ENCODE peak calls at places on chromosomes 16 and 17, in nine cellular contexts. One of them, this sample, is unnamed.

GRCh38 chr17:68937890-68938514 is 17.2 kb downstream of the ABCA8 start:
- DNase-seq in neuronal stem cell: no peak
- DNase-seq in CD4-positive, alpha-beta T cell: no peak
- DNase-seq in hepatocyte: peak; percentile 34
- DNase-seq in AG04450: no peak
- DNase-seq in GM23248: no peak
- DNase-seq in tibial artery: no peak
- DNase-seq in left ventricle myocardium inferior: no peak
- DNase-seq in lower lobe of right lung: no peak
- DNase-seq in this sample: no peak

GRCh38 chr16:53156516-53156915 is 101.7 kb downstream of the CHD9 start:
- DNase-seq in neuronal stem cell: no peak
- DNase-seq in CD4-positive, alpha-beta T cell: no peak
- DNase-seq in hepatocyte: no peak
- DNase-seq in AG04450: no peak
- DNase-seq in GM23248: peak; percentile 69
- DNase-seq in tibial artery: no peak
- DNase-seq in left ventricle myocardium inferior: no peak
- DNase-seq in lower lobe of right lung: no peak
- DNase-seq in this sample: no peak

GRCh38 chr17:80008383-80008840 is 27.3 kb downstream of the TBC1D16 start:
- DNase-seq in neuronal stem cell: peak; percentile 62
- DNase-seq in CD4-positive, alpha-beta T cell: peak; percentile 62
- DNase-seq in hepatocyte: peak; percentile 88
- DNase-seq in AG04450: no peak
- DNase-seq in GM23248: peak; percentile 82
- DNase-seq in tibial artery: peak; percentile 72
- DNase-seq in left ventricle myocardium inferior: peak; percentile 78
- DNase-seq in lower lobe of right lung: peak; percentile 90
- DNase-seq in this sample: no peak

GRCh38 chr17:10060526-10060925 is 137.9 kb downstream of the GAS7 start:
- DNase-seq in neuronal stem cell: no peak
- DNase-seq in CD4-positive, alpha-beta T cell: no peak
- DNase-seq in hepatocyte: no peak
- DNase-seq in AG04450: no peak
- DNase-seq in GM23248: no peak
- DNase-seq in tibial artery: no peak
- DNase-seq in left ventricle myocardium inferior: no peak
- DNase-seq in lower lobe of right lung: no peak
- DNase-seq in this sample: no peak

GRCh38 chr16:27417047-27417671 is 15.2 kb downstream of the IL21R start:
- DNase-seq in neuronal stem cell: no peak
- DNase-seq in CD4-positive, alpha-beta T cell: no peak
- DNase-seq in hepatocyte: no peak
- DNase-seq in AG04450: no peak
- DNase-seq in GM23248: no peak
- DNase-seq in tibial artery: no peak
- DNase-seq in left ventricle myocardium inferior: no peak
- DNase-seq in lower lobe of right lung: no peak
- DNase-seq in this sample: no peak

GRCh38 chr17:81487487-81488275 is 24.9 kb downstream of the ACTG1 start:
- DNase-seq in neuronal stem cell: peak; percentile 75
- DNase-seq in CD4-positive, alpha-beta T cell: peak; percentile 80
- DNase-seq in hepatocyte: peak; percentile 91
- DNase-seq in AG04450: no peak
- DNase-seq in GM23248: peak; percentile 92
- DNase-seq in tibial artery: peak; percentile 67
- DNase-seq in left ventricle myocardium inferior: peak; percentile 85
- DNase-seq in lower lobe of right lung: peak; percentile 85
- DNase-seq in this sample: peak; percentile 60

GRCh38 chr16:57025941-57026777 is 36.8 kb downstream of the NLRC5 start:
- DNase-seq in neuronal stem cell: no peak
- DNase-seq in CD4-positive, alpha-beta T cell: no peak
- DNase-seq in hepatocyte: no peak
- DNase-seq in AG04450: no peak
- DNase-seq in GM23248: no peak
- DNase-seq in tibial artery: no peak
- DNase-seq in left ventricle myocardium inferior: no peak
- DNase-seq in lower lobe of right lung: peak; percentile 51
- DNase-seq in this sample: no peak

GRCh38 chr16:86342161-86342560 is 168.2 kb upstream of the FOXF1 start:
- DNase-seq in neuronal stem cell: no peak
- DNase-seq in CD4-positive, alpha-beta T cell: no peak
- DNase-seq in hepatocyte: no peak
- DNase-seq in AG04450: no peak
- DNase-seq in GM23248: no peak
- DNase-seq in tibial artery: no peak
- DNase-seq in left ventricle myocardium inferior: no peak
- DNase-seq in lower lobe of right lung: no peak
- DNase-seq in this sample: no peak

GRCh38 chr16:49658491-49658890 is 197.4 kb downstream of the ZNF423 start:
- DNase-seq in neuronal stem cell: no peak
- DNase-seq in CD4-positive, alpha-beta T cell: no peak
- DNase-seq in hepatocyte: no peak
- DNase-seq in AG04450: no peak
- DNase-seq in GM23248: no peak
- DNase-seq in tibial artery: no peak
- DNase-seq in left ventricle myocardium inferior: peak; percentile 12
- DNase-seq in lower lobe of right lung: no peak
- DNase-seq in this sample: no peak

GRCh38 chr17:42928714-42929496 is 28.3 kb downstream of the G6PC1 start:
- DNase-seq in neuronal stem cell: no peak
- DNase-seq in CD4-positive, alpha-beta T cell: no peak
- DNase-seq in hepatocyte: peak; percentile 76
- DNase-seq in AG04450: peak; percentile 52
- DNase-seq in GM23248: peak; percentile 91
- DNase-seq in tibial artery: peak; percentile 61
- DNase-seq in left ventricle myocardium inferior: no peak
- DNase-seq in lower lobe of right lung: peak; percentile 53
- DNase-seq in this sample: no peak

GRCh38 chr17:63356275-63356905 is 89.7 kb downstream of the CYB561 start:
- DNase-seq in neuronal stem cell: no peak
- DNase-seq in CD4-positive, alpha-beta T cell: no peak
- DNase-seq in hepatocyte: peak; percentile 41
- DNase-seq in AG04450: peak; percentile 53
- DNase-seq in GM23248: peak; percentile 97
- DNase-seq in tibial artery: peak; percentile 29
- DNase-seq in left ventricle myocardium inferior: no peak
- DNase-seq in lower lobe of right lung: no peak
- DNase-seq in this sample: no peak

GRCh38 chr17:2564876-2565275 is 28.6 kb upstream of the PAFAH1B1 start:
- DNase-seq in neuronal stem cell: no peak
- DNase-seq in CD4-positive, alpha-beta T cell: no peak
- DNase-seq in hepatocyte: peak; percentile 45
- DNase-seq in AG04450: no peak
- DNase-seq in GM23248: no peak
- DNase-seq in tibial artery: no peak
- DNase-seq in left ventricle myocardium inferior: no peak
- DNase-seq in lower lobe of right lung: peak; percentile 67
- DNase-seq in this sample: no peak

GRCh38 chr16:54655171-54655590 is 275.5 kb upstream of the IRX5 start:
- DNase-seq in neuronal stem cell: no peak
- DNase-seq in CD4-positive, alpha-beta T cell: no peak
- DNase-seq in hepatocyte: peak; percentile 15
- DNase-seq in AG04450: no peak
- DNase-seq in GM23248: peak; percentile 40
- DNase-seq in tibial artery: peak; percentile 23
- DNase-seq in left ventricle myocardium inferior: peak; percentile 29
- DNase-seq in lower lobe of right lung: no peak
- DNase-seq in this sample: no peak

GRCh38 chr17:38871247-38871991 is 1.6 kb downstream of the LASP1 start:
- DNase-seq in neuronal stem cell: no peak
- DNase-seq in CD4-positive, alpha-beta T cell: peak; percentile 64
- DNase-seq in hepatocyte: peak; percentile 93
- DNase-seq in AG04450: no peak
- DNase-seq in GM23248: peak; percentile 88
- DNase-seq in tibial artery: peak; percentile 83
- DNase-seq in left ventricle myocardium inferior: peak; percentile 50
- DNase-seq in lower lobe of right lung: peak; percentile 78
- DNase-seq in this sample: no peak

DNA sequence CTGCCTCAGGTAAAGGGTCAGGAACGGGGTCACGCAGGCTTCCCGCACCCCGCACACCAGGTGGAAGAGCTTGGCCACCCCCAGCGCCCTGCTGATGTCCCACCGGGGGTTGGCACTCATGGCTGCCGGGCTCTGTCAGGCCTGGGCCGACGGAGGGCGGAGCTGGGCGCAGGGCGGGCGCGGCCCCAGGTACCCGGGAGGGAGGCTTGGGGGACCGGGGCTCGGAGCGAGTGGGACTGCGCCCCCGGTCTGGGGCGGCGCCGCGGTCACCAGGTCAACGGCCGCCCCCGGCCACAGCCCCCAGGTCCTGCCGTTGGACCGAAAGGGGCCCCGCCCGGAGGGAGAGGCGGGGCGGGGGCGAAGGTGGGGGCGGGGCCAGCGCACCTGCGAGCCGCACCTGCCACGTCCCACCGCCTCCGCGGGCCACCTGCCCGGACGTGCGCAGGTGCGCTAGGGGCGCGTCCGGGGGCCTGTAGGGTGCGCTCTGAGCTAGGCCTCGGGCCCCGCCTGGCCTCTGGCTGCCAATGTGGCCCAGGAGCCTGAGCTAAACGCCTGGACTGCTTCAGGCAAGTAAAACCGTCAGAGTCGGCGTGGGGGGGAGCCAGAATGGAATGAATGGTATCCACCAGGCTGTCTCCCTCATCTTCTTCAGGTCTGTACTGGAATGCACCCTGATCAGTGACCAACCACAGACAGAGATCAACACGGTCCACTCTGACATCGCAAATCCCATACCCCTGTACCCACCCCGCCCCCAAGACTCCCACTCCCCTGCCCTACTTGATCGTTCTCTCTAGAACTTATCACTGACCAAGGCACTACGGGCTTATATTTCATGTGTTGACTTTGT is at the start of gene MFSD6L:
- DNase-seq in neuronal stem cell: no peak
- DNase-seq in CD4-positive, alpha-beta T cell: no peak
- DNase-seq in hepatocyte: peak; percentile 85
- DNase-seq in AG04450: no peak
- DNase-seq in GM23248: no peak
- DNase-seq in tibial artery: no peak
- DNase-seq in left ventricle myocardium inferior: no peak
- DNase-seq in lower lobe of right lung: peak; percentile 69
- DNase-seq in this sample: no peak
- H3K27ac ChIP-seq in neuronal stem cell: no peak within 1 kb of the TSS
- H3K27ac ChIP-seq in CD4-positive, alpha-beta T cell: no peak within 1 kb of the TSS
- H3K27ac ChIP-seq in hepatocyte: no peak within 1 kb of the TSS
- H3K27ac ChIP-seq in AG04450: no peak within 1 kb of the TSS
- H3K27ac ChIP-seq in GM23248: no peak within 1 kb of the TSS
- H3K27ac ChIP-seq in tibial artery: no peak within 1 kb of the TSS
- H3K27ac ChIP-seq in left ventricle myocardium inferior: no peak within 1 kb of the TSS
- H3K27ac ChIP-seq in lower lobe of right lung: no peak within 1 kb of the TSS
- H3K27ac ChIP-seq in this sample: no peak within 1 kb of the TSS

DNA sequence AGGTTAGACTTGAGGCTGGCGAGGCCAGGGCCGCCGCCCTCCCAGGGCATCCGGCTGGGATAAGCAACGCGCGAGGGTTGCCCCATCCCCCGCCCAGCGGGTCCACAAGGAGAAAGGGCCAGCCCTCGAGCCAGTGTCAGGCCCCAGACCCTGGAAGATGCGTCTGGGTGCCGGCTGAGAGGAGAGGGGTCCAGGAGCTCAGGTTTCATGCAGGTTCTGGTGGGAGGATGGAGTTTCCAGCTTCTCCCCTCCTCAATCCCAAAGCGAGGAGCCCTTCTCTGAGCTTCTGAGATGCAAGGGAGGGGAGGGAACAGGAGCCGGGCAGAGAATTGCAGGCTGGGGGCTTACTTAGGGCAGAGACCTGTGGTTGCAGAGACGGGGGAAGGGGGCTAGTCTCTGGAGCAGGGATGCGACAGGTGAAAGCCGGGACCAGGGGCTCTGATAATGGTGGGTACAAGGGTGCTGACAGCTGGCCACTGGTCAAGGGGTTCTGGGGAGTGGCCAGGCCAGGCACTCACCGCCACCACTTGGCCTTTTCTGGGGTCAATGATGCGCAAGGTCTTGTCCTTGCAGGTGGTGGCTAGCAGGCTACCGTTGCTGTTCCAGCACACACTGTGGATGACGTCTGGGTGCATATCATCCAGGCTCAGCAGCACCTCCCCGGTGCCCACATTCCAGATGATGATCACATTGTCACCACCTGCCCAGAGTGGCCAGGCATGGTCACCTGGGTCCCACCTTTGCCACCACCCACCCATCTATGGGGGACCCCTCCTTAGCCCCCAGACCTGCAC is 4.2 kb downstream of the CORO6 start:
- DNase-seq in neuronal stem cell: no peak
- DNase-seq in CD4-positive, alpha-beta T cell: no peak
- DNase-seq in hepatocyte: no peak
- DNase-seq in AG04450: no peak
- DNase-seq in GM23248: no peak
- DNase-seq in tibial artery: no peak
- DNase-seq in left ventricle myocardium inferior: no peak
- DNase-seq in lower lobe of right lung: no peak
- DNase-seq in this sample: no peak
- H3K27ac ChIP-seq in neuronal stem cell: no peak overlapping the region
- H3K27ac ChIP-seq in CD4-positive, alpha-beta T cell: no peak overlapping the region
- H3K27ac ChIP-seq in hepatocyte: no peak overlapping the region
- H3K27ac ChIP-seq in AG04450: no peak overlapping the region
- H3K27ac ChIP-seq in GM23248: no peak overlapping the region
- H3K27ac ChIP-seq in tibial artery: no peak overlapping the region
- H3K27ac ChIP-seq in left ventricle myocardium inferior: peak overlapping the region; percentile 87
- H3K27ac ChIP-seq in lower lobe of right lung: no peak overlapping the region
- H3K27ac ChIP-seq in this sample: no peak overlapping the region

DNA sequence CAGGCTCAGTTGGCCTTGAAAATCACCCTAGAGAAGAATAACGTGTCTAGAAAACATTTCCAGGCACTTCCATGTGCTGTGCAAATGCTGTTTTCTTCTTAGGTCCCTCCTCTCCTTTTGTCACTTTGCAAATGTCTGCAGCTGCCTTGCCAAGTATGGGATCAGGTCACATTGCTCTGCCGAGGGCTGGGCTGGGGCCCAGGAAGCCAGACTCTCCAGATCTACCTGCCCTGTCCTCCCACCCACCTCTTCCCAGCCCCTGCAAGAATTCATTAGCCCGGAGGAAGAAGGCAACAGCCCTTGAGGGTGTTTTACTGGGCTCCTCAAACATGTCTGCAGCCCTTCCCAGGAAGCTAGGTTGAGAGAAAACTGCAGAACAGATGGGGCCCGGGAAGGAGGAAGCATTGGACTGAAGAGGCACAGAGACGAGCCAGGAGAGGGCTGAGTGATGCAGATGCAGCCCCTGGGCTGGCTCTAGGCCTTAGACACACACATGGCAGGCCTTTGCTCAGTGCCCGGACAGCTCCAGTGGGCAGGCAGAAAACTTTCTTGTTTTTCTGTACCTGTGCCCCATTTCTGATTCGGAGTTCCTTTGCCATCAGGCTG is 47.2 kb downstream of the WSB1 start:
- DNase-seq in neuronal stem cell: no peak
- DNase-seq in CD4-positive, alpha-beta T cell: no peak
- DNase-seq in hepatocyte: no peak
- DNase-seq in AG04450: no peak
- DNase-seq in GM23248: no peak
- DNase-seq in tibial artery: no peak
- DNase-seq in left ventricle myocardium inferior: no peak
- DNase-seq in lower lobe of right lung: no peak
- DNase-seq in this sample: no peak
- H3K27ac ChIP-seq in neuronal stem cell: no peak overlapping the region
- H3K27ac ChIP-seq in CD4-positive, alpha-beta T cell: no peak overlapping the region
- H3K27ac ChIP-seq in hepatocyte: peak overlapping the region; percentile 21
- H3K27ac ChIP-seq in AG04450: no peak overlapping the region
- H3K27ac ChIP-seq in GM23248: no peak overlapping the region
- H3K27ac ChIP-seq in tibial artery: no peak overlapping the region
- H3K27ac ChIP-seq in left ventricle myocardium inferior: peak overlapping the region; percentile 58
- H3K27ac ChIP-seq in lower lobe of right lung: no peak overlapping the region
- H3K27ac ChIP-seq in this sample: no peak overlapping the region

GRCh38 chr16:31456988-31457360 is 2.3 kb upstream of the ARMC5 start:
- DNase-seq in neuronal stem cell: no peak
- DNase-seq in CD4-positive, alpha-beta T cell: no peak
- DNase-seq in hepatocyte: no peak
- DNase-seq in AG04450: no peak
- DNase-seq in GM23248: peak; percentile 29
- DNase-seq in tibial artery: peak; percentile 11
- DNase-seq in left ventricle myocardium inferior: no peak
- DNase-seq in lower lobe of right lung: no peak
- DNase-seq in this sample: no peak
- H3K27ac ChIP-seq in neuronal stem cell: no peak overlapping the region
- H3K27ac ChIP-seq in CD4-positive, alpha-beta T cell: no peak overlapping the region
- H3K27ac ChIP-seq in hepatocyte: peak overlapping the region; percentile 96
- H3K27ac ChIP-seq in AG04450: no peak overlapping the region
- H3K27ac ChIP-seq in GM23248: no peak overlapping the region
- H3K27ac ChIP-seq in tibial artery: peak overlapping the region; percentile 98
- H3K27ac ChIP-seq in left ventricle myocardium inferior: peak overlapping the region; percentile 99
- H3K27ac ChIP-seq in lower lobe of right lung: peak overlapping the region; percentile 99
- H3K27ac ChIP-seq in this sample: no peak overlapping the region